ENCODE peak calls at places on chromosomes 3 and 15, in eight cellular contexts. W, Q, G, M, B, O, J and L are unnamed samples.

GRCh38 chr3:32406481-32407408 is 15.1 kb downstream of the CMTM7 start:
- DNase-seq in W (no peak), Q (peak; percentile 65), G (no peak), M (no peak), B (no peak), O (no peak), J (no peak), L (no peak)

GRCh38 chr3:4426782-4427344 is 40.2 kb downstream of the SUMF1 start:
- DNase-seq in W (peak; percentile 96), Q (no peak), G (no peak), M (no peak), B (no peak), O (peak; percentile 81), J (no peak), L (no peak)

GRCh38 chr3:124780356-124780755 is 50.1 kb downstream of the UMPS start:
- DNase-seq in W (peak; percentile 85), Q (peak; percentile 90), G (peak; percentile 58), M (no peak), B (peak; percentile 74), O (peak; percentile 71), J (peak; percentile 70), L (no peak)

GRCh38 chr3:176914764-176915163 is 282.5 kb downstream of the TBL1XR1 start:
- DNase-seq in W (no peak), Q (no peak), G (no peak), M (no peak), B (no peak), O (no peak), J (no peak), L (no peak)

GRCh38 chr3:194761384-194761783 is 75.7 kb downstream of the FAM43A start:
- DNase-seq in W (no peak), Q (no peak), G (no peak), M (no peak), B (peak; percentile 35), O (no peak), J (peak; percentile 39), L (no peak)

GRCh38 chr15:89197503-89197971 is 23.8 kb downstream of the RLBP1 start:
- DNase-seq in W (no peak), Q (no peak), G (peak; percentile 73), M (peak; percentile 84), B (no peak), O (peak; percentile 37), J (peak; percentile 55), L (no peak)

GRCh38 chr15:57570994-57571393 is 20.7 kb upstream of the MYZAP start:
- DNase-seq in W (peak; percentile 22), Q (no peak), G (no peak), M (no peak), B (no peak), O (no peak), J (no peak), L (no peak)

GRCh38 chr15:52790166-52790708 is at the start of gene ONECUT1:
- DNase-seq in W (peak; percentile 29), Q (no peak), G (no peak), M (peak; percentile 93), B (no peak), O (peak; percentile 86), J (peak; percentile 68), L (no peak)

GRCh38 chr15:96160269-96160668 is 170.2 kb upstream of the NR2F2 start:
- DNase-seq in W (peak; percentile 69), Q (no peak), G (no peak), M (no peak), B (peak; percentile 78), O (peak; percentile 30), J (peak; percentile 76), L (no peak)

GRCh38 chr15:63449711-63450110 is 54.7 kb upstream of the USP3 start:
- DNase-seq in W (no peak), Q (no peak), G (no peak), M (no peak), B (no peak), O (peak; percentile 47), J (no peak), L (no peak)

GRCh38 chr3:120846073-120846472 is 61.9 kb upstream of the STXBP5L start:
- DNase-seq in W (no peak), Q (no peak), G (no peak), M (no peak), B (no peak), O (no peak), J (no peak), L (no peak)

GRCh38 chr15:67916051-67916374 is 76.2 kb upstream of the RNU6-1 start:
- DNase-seq in W (no peak), Q (no peak), G (no peak), M (no peak), B (no peak), O (no peak), J (no peak), L (no peak)

GRCh38 chr15:67915374-67916050 is 75.7 kb upstream of the RNU6-1 start:
- DNase-seq in W (peak; percentile 25), Q (peak; percentile 91), G (peak; percentile 81), M (peak; percentile 90), B (peak; percentile 79), O (peak; percentile 87), J (peak; percentile 51), L (no peak)

GRCh38 chr15:67916565-67916964 is 76.7 kb upstream of the RNU6-1 start:
- DNase-seq in W (no peak), Q (no peak), G (no peak), M (no peak), B (no peak), O (no peak), J (no peak), L (no peak)

GRCh38 chr15:67914028-67914427 is 74.2 kb upstream of the RNU6-1 start:
- DNase-seq in W (no peak), Q (no peak), G (no peak), M (no peak), B (no peak), O (no peak), J (no peak), L (no peak)

GRCh38 chr15:67914537-67915373 is 74.9 kb upstream of the RNU6-1 start:
- DNase-seq in W (peak; percentile 70), Q (peak; percentile 82), G (peak; percentile 80), M (peak; percentile 55), B (peak; percentile 87), O (peak; percentile 86), J (peak; percentile 72), L (no peak)
- H3K4me3 ChIP-seq in W (no peak overlapping the region), Q (peak overlapping the region; percentile 19), G (no peak overlapping the region), M (no peak overlapping the region), B (no peak overlapping the region), O (no peak overlapping the region), J (no peak overlapping the region), L (no peak overlapping the region)

GRCh38 chr3:148158210-148158609 is 539.5 kb upstream of the AGTR1 start:
- DNase-seq in W (peak; percentile 77), Q (no peak), G (no peak), M (no peak), B (no peak), O (no peak), J (peak; percentile 48), L (peak; percentile 10)

DNA sequence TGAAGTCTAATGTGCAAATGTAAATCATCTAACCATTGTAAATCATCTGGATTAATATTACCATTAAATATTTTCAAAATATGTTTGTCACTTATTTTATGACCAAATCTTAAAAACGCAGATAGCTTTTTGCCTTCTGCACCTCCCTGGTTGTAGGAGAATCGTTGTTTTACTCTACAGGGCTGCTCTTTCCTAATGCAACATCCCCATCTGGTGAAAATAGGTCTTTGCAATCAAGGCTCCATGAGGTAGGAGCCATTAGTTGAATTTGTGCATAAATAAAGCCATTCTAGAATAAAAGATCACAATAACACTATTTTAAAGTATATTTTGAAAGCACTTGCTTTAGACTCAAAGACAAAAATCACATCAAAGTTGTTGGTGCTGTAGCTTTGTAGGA is 535.6 kb upstream of the AGTR1 start:
- DNase-seq in W (peak; percentile 29), Q (no peak), G (no peak), M (no peak), B (no peak), O (no peak), J (no peak), L (no peak)
- TF ChIP-seq CTCF in W (peak; percentile 33), Q (no peak), G (no peak), M (no peak), B (no peak), O (no peak), J (no peak), L (no peak)

GRCh38 chr3:104547040-104547439 is 819.7 kb upstream of the ALCAM start:
- DNase-seq in W (no peak), Q (no peak), G (no peak), M (no peak), B (no peak), O (no peak), J (no peak), L (no peak)
- H3K4me3 ChIP-seq in W (no peak overlapping the region), Q (no peak overlapping the region), G (no peak overlapping the region), M (no peak overlapping the region), B (no peak overlapping the region), O (no peak overlapping the region), J (no peak overlapping the region), L (no peak overlapping the region)

DNA sequence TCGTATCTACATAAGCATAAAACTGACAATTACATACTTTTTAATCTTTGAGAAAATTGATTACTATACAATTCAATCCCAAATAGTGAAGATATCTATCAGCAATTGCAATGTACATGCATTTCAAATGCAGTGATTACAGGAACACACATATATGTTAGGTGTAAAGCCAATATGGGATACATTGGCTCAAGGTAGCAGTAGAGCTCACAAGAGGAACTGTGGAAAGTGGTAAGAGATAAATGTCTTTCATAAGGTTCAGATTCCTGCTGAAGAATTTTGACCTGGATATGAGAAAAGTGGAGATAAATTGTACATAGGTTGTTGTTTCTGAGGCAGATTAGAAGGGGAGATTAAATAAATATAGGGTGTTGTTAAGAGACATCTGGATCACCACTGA is 1280.5 kb downstream of the OTOL1 start:
- DNase-seq in W (no peak), Q (no peak), G (no peak), M (no peak), B (no peak), O (peak; percentile 16), J (no peak), L (no peak)
- TF ChIP-seq CTCF in W (no peak), Q (no peak), G (no peak), M (peak; percentile 6), B (no peak), O (peak; percentile 27), J (no peak), L (no peak)

GRCh38 chr3:111846717-111847116 is 12.3 kb upstream of the PHLDB2 start:
- DNase-seq in W (peak; percentile 55), Q (no peak), G (no peak), M (no peak), B (no peak), O (no peak), J (no peak), L (peak; percentile 83)
- H3K4me3 ChIP-seq in W (no peak overlapping the region), Q (no peak overlapping the region), G (no peak overlapping the region), M (no peak overlapping the region), B (no peak overlapping the region), O (no peak overlapping the region), J (no peak overlapping the region), L (no peak overlapping the region)

DNA sequence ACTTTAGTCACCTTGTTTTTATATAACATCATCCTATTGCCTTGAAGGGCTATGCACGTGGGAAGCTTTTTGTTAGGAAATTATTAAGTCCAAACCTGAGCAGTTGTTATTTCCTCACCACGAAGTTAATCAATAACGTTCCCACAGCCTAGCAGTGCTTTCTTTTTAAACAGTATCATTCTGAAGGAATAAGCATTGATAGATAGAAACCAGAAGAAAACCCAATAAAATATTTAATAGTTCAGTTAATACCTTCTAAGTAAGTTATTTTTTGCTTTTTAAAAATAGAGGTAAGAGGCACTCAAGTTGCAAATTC is 149.3 kb downstream of the KCNMB2 start:
- DNase-seq in W (no peak), Q (no peak), G (no peak), M (no peak), B (no peak), O (no peak), J (no peak), L (no peak)
- TF ChIP-seq CTCF in W (no peak), Q (no peak), G (no peak), M (no peak), B (no peak), O (no peak), J (no peak), L (no peak)